ENCODE peak calls at places on chromosomes 4 and X, in eight cellular contexts. V, Y, F, D, X, O, G and A are unnamed samples.

GRCh38 chrX:131955099-131955777 is 67.9 kb upstream of the STK26 start:
- DNase-seq in F (no peak), G (no peak), O (no peak), Y (no peak), X (no peak), V (no peak), D (no peak), A (no peak)

GRCh38 chrX:64190136-64190740 is 15.3 kb downstream of the AMER1 start:
- DNase-seq in D (no peak), F (no peak), V (no peak), Y (no peak), O (no peak), G (no peak), X (no peak), A (no peak)

GRCh38 chr4:150699599-150699998 is 117.6 kb downstream of the MAB21L2 start:
- DNase-seq in X (no peak), G (no peak), O (no peak), D (no peak), Y (peak), V (no peak), F (peak), A (no peak)

GRCh38 chrX:41303013-41303412 is 30.9 kb upstream of the DDX3X start:
- DNase-seq in D (peak), G (no peak), O (no peak), Y (peak), V (no peak), X (no peak), F (peak), A (no peak)

GRCh38 chr4:46937493-46937892 is 28.4 kb upstream of the COX7B2 start:
- DNase-seq in G (no peak), O (peak), X (no peak), Y (peak), V (no peak), D (no peak), F (no peak), A (no peak)

GRCh38 chrX:97587171-97587570 is 703.5 kb downstream of the RPA4 start:
- DNase-seq in O (no peak), F (no peak), D (no peak), X (no peak), V (no peak), Y (no peak), G (no peak), A (no peak)

GRCh38 chrX:136710324-136710951 is 62.5 kb downstream of the CD40LG start:
- DNase-seq in Y (peak), O (no peak), X (no peak), D (no peak), G (no peak), V (no peak), F (peak), A (no peak)

GRCh38 chr4:43763029-43763610 is 685.5 kb downstream of the KCTD8 start:
- DNase-seq in G (no peak), X (no peak), Y (peak), F (peak), V (no peak), O (no peak), D (no peak), A (no peak)

GRCh38 chr4:135552131-135552530 is 1350.5 kb upstream of the PABPC4L start:
- DNase-seq in G (no peak), D (no peak), F (no peak), V (no peak), O (no peak), X (no peak), Y (peak), A (no peak)

GRCh38 chr4:151948351-151949016 is 187.7 kb upstream of the GATB start:
- DNase-seq in X (no peak), D (peak), V (no peak), G (no peak), Y (peak), O (no peak), F (peak), A (no peak)

GRCh38 chr4:130985371-130985770 is 1889.4 kb downstream of the C4orf33 start:
- DNase-seq in V (no peak), X (no peak), G (no peak), O (no peak), D (no peak), F (peak), Y (no peak), A (no peak)

GRCh38 chr4:1996866-1997611 is 11.7 kb downstream of the NELFA start:
- DNase-seq in F (no peak), O (no peak), D (no peak), G (no peak), X (no peak), V (no peak), Y (no peak), A (no peak)

GRCh38 chr4:10157478-10158354 is 41.1 kb upstream of the WDR1 start:
- DNase-seq in Y (peak), V (peak), D (peak), F (peak), G (no peak), X (no peak), O (peak), A (peak)

GRCh38 chr4:166078383-166078782 is 205.3 kb downstream of the TLL1 start:
- DNase-seq in F (peak), D (no peak), X (no peak), G (no peak), Y (no peak), V (no peak), O (no peak), A (no peak)

GRCh38 chr4:7677799-7678301 is 243.1 kb upstream of the PSAPL1 start:
- DNase-seq in V (no peak), Y (no peak), D (no peak), G (no peak), X (no peak), F (no peak), O (no peak), A (no peak)

GRCh38 chr4:168942985-168943384 is 67.1 kb downstream of the CBR4 start:
- DNase-seq in G (no peak), V (no peak), X (no peak), Y (no peak), D (no peak), F (peak), O (no peak), A (no peak)

GRCh38 chrX:19889582-19890342 is 2.4 kb upstream of the SH3KBP1 start:
- DNase-seq in G (peak), O (no peak), D (peak), Y (peak), X (peak), F (peak), V (no peak), A (peak)

GRCh38 chr4:64564126-64564525 is 154.9 kb upstream of the TECRL start:
- DNase-seq in G (no peak), X (no peak), O (no peak), Y (peak), F (peak), V (no peak), D (no peak), A (no peak)

GRCh38 chr4:168619266-168619631 is 122.4 kb downstream of the PALLD start:
- DNase-seq in O (no peak), G (no peak), Y (peak), D (no peak), F (peak), V (no peak), X (no peak), A (no peak)

GRCh38 chrX:113260474-113260873 is 419.8 kb upstream of the AMOT start:
- DNase-seq in O (no peak), G (no peak), V (no peak), F (no peak), Y (no peak), X (no peak), D (no peak), A (no peak)

GRCh38 chr4:24001486-24001885 is 111.6 kb upstream of the PPARGC1A start:
- DNase-seq in Y (no peak), F (no peak), G (no peak), V (no peak), X (no peak), O (no peak), D (no peak), A (no peak)

GRCh38 chr4:73230865-73231517 is 27.6 kb downstream of the ANKRD17 start:
- DNase-seq in V (no peak), G (no peak), X (no peak), O (no peak), Y (no peak), F (no peak), D (no peak), A (no peak)

GRCh38 chrX:19888419-19888879 is 1.0 kb upstream of the SH3KBP1 start:
- DNase-seq in D (peak), Y (peak), F (peak), X (no peak), V (peak), G (no peak), O (peak), A (peak)

GRCh38 chr4:146442801-146443200 is 78.9 kb downstream of the SLC10A7 start:
- DNase-seq in Y (peak), G (no peak), D (peak), F (peak), X (no peak), V (no peak), O (no peak), A (no peak)

GRCh38 chrX:106742831-106743230 is 16.3 kb downstream of the RNF128 start:
- DNase-seq in Y (peak), F (peak), G (no peak), D (no peak), O (no peak), V (no peak), X (no peak), A (no peak)

GRCh38 chrX:30592846-30593245 is 15.3 kb upstream of the TASL start:
- DNase-seq in V (no peak), Y (no peak), O (no peak), G (no peak), F (no peak), X (no peak), D (no peak), A (no peak)

GRCh38 chr4:23401572-23401971 is 488.3 kb downstream of the PPARGC1A start:
- DNase-seq in G (no peak), V (no peak), D (no peak), Y (peak), X (no peak), O (no peak), F (no peak), A (no peak)

GRCh38 chr4:99669084-99669483 is 11.5 kb upstream of the C4orf54 start:
- DNase-seq in Y (peak), V (no peak), O (no peak), D (no peak), G (no peak), F (no peak), X (no peak), A (no peak)

GRCh38 chr4:169270810-169271691 is at the start of gene SH3RF1:
- DNase-seq in D (peak), F (peak), Y (peak), G (no peak), X (no peak), V (no peak), O (peak), A (peak)